ENCODE peak calls at places on chromosomes 4 and X, in four cellular contexts. C, Z, K and G are unnamed samples.

GRCh38 chrX:861335-861890 is 230.8 kb downstream of the SHOX start:
- DNase-seq in C (no peak), Z (no peak), K (no peak), G (no peak)

GRCh38 chrX:22629105-22629725 is 356.5 kb downstream of the CBLL2 start:
- DNase-seq in C (no peak), Z (no peak), K (no peak), G (no peak)

GRCh38 chr4:49709775-49710174 is 723.7 kb downstream of the CWH43 start:
- DNase-seq in C (no peak), Z (no peak), K (no peak), G (no peak)

GRCh38 chr4:1174941-1175634 is 2.7 kb upstream of the SPON2 start:
- DNase-seq in C (no peak), Z (peak), K (no peak), G (no peak)

GRCh38 chr4:4509521-4509920 is 32.3 kb downstream of the STX18 start:
- DNase-seq in C (no peak), Z (no peak), K (no peak), G (no peak)

GRCh38 chr4:67933755-67934154 is 29.5 kb downstream of the TMPRSS11A start:
- DNase-seq in C (no peak), Z (no peak), K (no peak), G (no peak)

GRCh38 chrX:53076671-53077070 is 5.5 kb upstream of the TSPYL2 start:
- DNase-seq in C (no peak), Z (no peak), K (no peak), G (no peak)

GRCh38 chr4:148749403-148749802 is 307.2 kb upstream of the NR3C2 start:
- DNase-seq in C (no peak), Z (no peak), K (no peak), G (peak)

GRCh38 chr4:144611850-144612249 is 34.1 kb upstream of the HHIP start:
- DNase-seq in C (peak), Z (no peak), K (no peak), G (no peak)

GRCh38 chr4:167321299-167321698 is 87.0 kb upstream of the SPOCK3 start:
- DNase-seq in C (no peak), Z (no peak), K (no peak), G (no peak)

GRCh38 chr4:139300431-139301142 is 718 bp upstream of the NAA15 start:
- DNase-seq in C (peak), Z (no peak), K (no peak), G (peak)

GRCh38 chr4:108155373-108155772 is 13.4 kb downstream of the LEF1 start:
- DNase-seq in C (no peak), Z (no peak), K (no peak), G (no peak)

GRCh38 chr4:94345267-94345666 is 2.6 kb upstream of the HPGDS start:
- DNase-seq in C (no peak), Z (no peak), K (peak), G (no peak)
- H3K4me3 ChIP-seq in C (no peak), Z (no peak), K (no peak), G (no peak)

DNA sequence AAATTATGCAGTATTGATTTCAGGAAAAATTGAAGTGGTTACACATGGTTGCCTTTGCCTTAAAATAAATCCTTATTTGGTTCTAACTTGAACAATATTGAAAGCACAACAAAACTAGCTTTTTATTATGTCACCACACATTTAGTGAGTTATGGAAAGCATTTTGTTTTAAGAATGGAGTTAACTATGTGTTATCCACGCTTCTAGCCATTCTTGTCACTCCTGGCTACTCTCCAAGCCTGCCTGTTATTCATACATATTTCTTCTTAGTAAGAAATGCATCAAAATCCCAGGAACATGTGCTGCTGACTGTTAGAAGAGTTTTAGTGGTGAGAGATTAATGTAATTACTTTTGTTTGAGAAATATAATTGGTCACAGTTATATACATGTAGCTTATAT is 73.9 kb downstream of the FAT4 start:
- DNase-seq in C (no peak), Z (no peak), K (no peak), G (no peak)
- H3K4me3 ChIP-seq in C (no peak), Z (no peak), K (no peak), G (no peak)

GRCh38 chr4:183758735-183759447 is 99.8 kb downstream of the TRAPPC11 start:
- DNase-seq in C (no peak), Z (no peak), K (no peak), G (no peak)
- H3K4me3 ChIP-seq in C (no peak), Z (peak), K (no peak), G (no peak)

GRCh38 chrX:40476958-40477357 is 103.8 kb upstream of the ATP6AP2 start:
- DNase-seq in C (no peak), Z (no peak), K (no peak), G (no peak)
- H3K4me3 ChIP-seq in C (no peak), Z (no peak), K (no peak), G (no peak)

DNA sequence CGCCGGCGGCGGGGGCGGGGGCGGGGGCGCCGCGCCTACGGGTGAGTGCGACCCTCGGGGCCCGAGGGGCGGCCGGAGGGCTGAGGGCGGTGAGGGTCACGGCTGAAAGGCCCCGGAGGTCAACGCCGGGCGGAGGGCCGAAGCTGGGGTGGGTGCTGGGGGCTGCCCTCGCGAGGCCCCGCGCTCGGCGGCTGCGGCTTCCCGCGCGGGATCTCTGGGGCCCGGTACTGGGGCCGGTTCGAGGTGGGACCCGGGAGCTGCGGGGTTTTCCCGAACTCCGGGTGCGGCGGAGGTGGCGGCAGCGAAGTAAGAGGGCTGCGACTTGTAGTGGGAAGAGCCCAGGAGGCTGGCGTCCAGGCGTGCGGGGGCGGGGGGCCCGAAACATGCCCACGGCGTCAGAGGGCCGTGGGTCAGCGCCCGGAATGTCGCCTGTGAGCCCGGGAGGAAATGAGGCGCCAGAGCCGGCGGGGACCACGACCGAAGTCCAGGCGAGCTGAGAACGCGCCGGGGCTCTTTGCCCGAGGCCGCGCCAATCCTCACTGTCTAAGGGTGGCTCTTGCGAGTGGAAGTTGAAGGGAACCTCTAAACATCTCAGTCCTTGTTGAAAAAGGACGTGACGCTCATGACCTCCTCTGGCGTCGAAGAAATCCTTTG is 407 bp downstream of the IL13RA1 start:
- DNase-seq in C (no peak), Z (peak), K (no peak), G (no peak)
- H3K4me3 ChIP-seq in C (no peak), Z (peak), K (peak), G (peak)

GRCh38 chrX:154121961-154122360 is 22.1 kb upstream of the OPN1LW start:
- DNase-seq in C (no peak), Z (no peak), K (no peak), G (no peak)
- H3K4me3 ChIP-seq in C (no peak), Z (no peak), K (no peak), G (no peak)

DNA sequence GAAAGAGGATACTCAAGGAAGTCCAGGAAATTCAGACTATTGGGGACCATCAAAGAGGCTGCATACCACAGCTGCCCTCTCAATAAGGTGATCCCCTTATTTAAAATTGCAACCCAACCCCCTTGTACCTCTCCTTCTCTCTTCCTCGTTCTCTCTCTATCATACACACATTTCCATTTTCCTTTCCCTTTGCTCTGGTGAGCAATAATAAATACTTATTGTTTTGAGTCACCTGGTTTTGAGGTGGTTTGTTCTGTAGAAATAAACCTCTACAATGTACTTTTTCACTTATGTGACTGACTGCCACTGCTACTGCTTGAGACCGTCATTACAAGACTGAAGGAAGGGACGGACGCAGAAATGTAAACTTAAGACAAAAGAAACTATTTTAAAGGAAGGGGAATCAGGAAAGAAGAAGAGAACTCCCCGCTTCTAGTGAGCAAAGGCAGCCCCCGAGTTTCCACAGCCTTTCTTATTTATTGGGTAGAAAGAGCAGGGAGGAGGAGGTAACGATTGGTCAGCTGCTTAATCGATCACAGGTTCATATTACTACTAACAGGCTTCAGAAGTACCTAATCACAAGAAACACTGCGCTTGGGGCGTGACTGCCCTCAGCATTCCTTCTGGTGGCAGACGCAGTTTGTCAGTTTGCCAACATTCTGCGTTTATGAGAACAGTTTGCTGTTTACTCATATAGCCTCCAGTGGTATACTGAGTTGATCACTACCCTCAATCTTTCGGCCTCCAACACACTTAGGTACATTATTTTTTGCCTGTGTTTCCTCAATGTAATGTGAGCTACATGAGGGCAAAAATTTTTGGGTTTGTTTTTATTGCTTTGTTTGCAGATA is 16.9 kb upstream of the TMEM165 start:
- DNase-seq in C (no peak), Z (no peak), K (no peak), G (no peak)
- H3K4me3 ChIP-seq in C (no peak), Z (no peak), K (no peak), G (no peak)

DNA sequence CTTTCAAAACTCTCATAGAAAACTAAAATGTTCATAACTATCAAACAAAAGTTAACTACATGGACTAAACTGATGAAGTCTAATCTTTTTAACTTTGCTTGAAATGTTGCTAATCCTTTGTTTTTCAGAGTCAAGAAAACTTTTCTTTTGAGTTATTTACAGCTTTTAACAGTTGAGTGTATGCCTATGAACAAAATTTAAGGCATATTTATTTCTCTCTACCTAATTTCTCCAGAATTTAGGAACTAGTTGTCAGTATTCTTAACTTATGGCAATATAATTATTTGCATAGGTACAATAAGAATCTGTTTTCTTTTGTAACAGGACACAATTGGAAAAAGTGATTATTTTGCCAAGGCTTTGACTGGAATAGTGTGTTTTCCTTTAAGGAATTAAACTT is 23.8 kb downstream of the TENM3 start:
- DNase-seq in C (no peak), Z (no peak), K (no peak), G (no peak)
- H3K4me3 ChIP-seq in C (no peak), Z (no peak), K (no peak), G (no peak)